ENCODE peak calls at places on chromosomes 12 and 14, in four cellular contexts. G is IMR-90, D is mesendoderm, Z is H9. N is an unnamed sample.

GRCh38 chr12:26281320-26281719 is 85.9 kb downstream of the SSPN start:
- DNase-seq in Z (no peak), G (no peak), D (no peak), N (no peak)

GRCh38 chr12:51721281-51721940 is 127.1 kb downstream of the FIGNL2 start:
- DNase-seq in D (peak; percentile 69), Z (peak; percentile 81), G (peak; percentile 36), N (peak; percentile 87)

GRCh38 chr12:2064078-2064507 is 11.3 kb downstream of the CACNA1C start:
- DNase-seq in Z (no peak), G (peak; percentile 59), D (no peak), N (no peak)

GRCh38 chr12:93245543-93245942 is 132.2 kb upstream of the NUDT4 start:
- DNase-seq in Z (no peak), G (no peak), D (peak; percentile 11), N (no peak)

GRCh38 chr14:104977681-104978647 is at the start of gene AHNAK2:
- DNase-seq in G (peak; percentile 67), D (peak; percentile 87), Z (peak; percentile 92), N (peak; percentile 88)

GRCh38 chr12:123027726-123028445 is 47.4 kb downstream of the ARL6IP4 start:
- DNase-seq in D (no peak), Z (no peak), G (no peak), N (no peak)

GRCh38 chr12:47272412-47273190 is 192.8 kb upstream of the AMIGO2 start:
- DNase-seq in D (no peak), G (no peak), Z (no peak), N (no peak)

GRCh38 chr14:22837750-22838538 is 1.6 kb downstream of the MMP14 start:
- DNase-seq in G (peak; percentile 33), D (peak; percentile 70), Z (no peak), N (peak; percentile 61)

GRCh38 chr12:121085842-121086353 is 46.8 kb upstream of the P2RX7 start:
- DNase-seq in G (no peak), Z (no peak), D (no peak), N (peak; percentile 29)

GRCh38 chr12:76158518-76159321 is 74.2 kb upstream of the NAP1L1 start:
- DNase-seq in Z (peak; percentile 78), D (peak; percentile 83), G (peak; percentile 84), N (peak; percentile 73)

GRCh38 chr12:82873951-82874350 is 187.2 kb downstream of the TMTC2 start:
- DNase-seq in Z (no peak), D (peak; percentile 76), G (no peak), N (no peak)

GRCh38 chr12:75981773-75982564 is 49.6 kb downstream of the PHLDA1 start:
- DNase-seq in G (peak; percentile 75), D (peak; percentile 43), Z (no peak), N (no peak)

GRCh38 chr14:74720526-74720925 is 7.6 kb downstream of the FCF1 start:
- DNase-seq in Z (no peak), G (peak; percentile 90), D (no peak), N (no peak)

GRCh38 chr12:114529956-114530355 is 124.0 kb upstream of the TBX5 start:
- DNase-seq in D (no peak), Z (no peak), G (no peak), N (no peak)

GRCh38 chr14:100106260-100106659 is 41.0 kb downstream of the EVL start:
- DNase-seq in Z (no peak), D (no peak), G (no peak), N (no peak)

GRCh38 chr12:109820921-109821381 is 12.2 kb downstream of the TRPV4 start:
- DNase-seq in Z (no peak), G (no peak), D (no peak), N (no peak)

GRCh38 chr14:68679746-68680467 is 113.0 kb downstream of the ZFP36L1 start:
- DNase-seq in Z (no peak), D (no peak), G (no peak), N (no peak)

GRCh38 chr14:78007160-78007559 is 163.0 kb upstream of the NRXN3 start:
- DNase-seq in Z (no peak), G (no peak), D (no peak), N (no peak)

GRCh38 chr14:51328942-51329350 is 88.9 kb downstream of the TMX1 start:
- DNase-seq in G (peak; percentile 69), D (no peak), Z (no peak), N (no peak)

GRCh38 chr14:71780075-71780474 is 152.2 kb upstream of the RGS6 start:
- DNase-seq in G (no peak), Z (no peak), D (no peak), N (no peak)

DNA sequence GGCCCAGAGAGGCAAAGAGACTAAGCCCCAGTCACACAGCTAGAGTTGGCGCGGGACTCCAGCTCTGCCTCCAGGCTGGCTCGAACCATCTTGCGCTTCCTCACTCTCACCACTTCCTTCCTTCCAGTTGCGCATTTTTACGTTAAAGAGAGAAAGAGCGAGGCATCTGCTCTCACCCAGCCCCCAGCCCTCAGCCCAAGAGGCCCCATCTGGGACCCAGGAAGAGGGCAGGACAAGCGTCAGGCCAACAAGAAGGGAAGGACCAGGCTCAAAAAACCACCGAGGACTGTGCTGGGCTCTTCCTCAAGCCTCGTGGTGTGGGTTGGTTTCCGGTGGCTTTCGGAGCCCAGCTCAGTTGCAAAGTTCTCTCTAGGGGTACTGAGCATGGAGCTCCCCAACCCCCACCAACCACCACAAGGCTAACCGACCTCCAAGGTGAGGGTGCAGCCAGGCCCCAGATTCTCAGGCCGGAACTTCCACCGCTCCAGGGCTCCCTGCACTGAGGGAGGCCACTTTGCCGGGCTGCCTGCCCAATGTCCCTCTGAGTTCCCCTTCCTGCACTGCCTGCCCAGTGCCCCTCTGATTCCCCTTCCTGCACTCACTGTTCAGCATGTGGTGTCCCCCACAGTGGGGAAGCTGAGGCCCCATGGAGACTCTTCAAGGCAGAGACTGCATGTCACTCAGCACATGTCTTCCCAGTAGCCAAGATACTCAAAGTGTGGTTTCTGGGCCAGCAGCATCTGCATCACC is 35.9 kb downstream of the TESC start:
- DNase-seq in Z (peak; percentile 48), G (no peak), D (peak; percentile 5), N (no peak)
- H2BK15ac ChIP-seq in Z (no peak overlapping the region), G (no peak overlapping the region), D (no peak overlapping the region), N (peak overlapping the region; percentile 95)

DNA sequence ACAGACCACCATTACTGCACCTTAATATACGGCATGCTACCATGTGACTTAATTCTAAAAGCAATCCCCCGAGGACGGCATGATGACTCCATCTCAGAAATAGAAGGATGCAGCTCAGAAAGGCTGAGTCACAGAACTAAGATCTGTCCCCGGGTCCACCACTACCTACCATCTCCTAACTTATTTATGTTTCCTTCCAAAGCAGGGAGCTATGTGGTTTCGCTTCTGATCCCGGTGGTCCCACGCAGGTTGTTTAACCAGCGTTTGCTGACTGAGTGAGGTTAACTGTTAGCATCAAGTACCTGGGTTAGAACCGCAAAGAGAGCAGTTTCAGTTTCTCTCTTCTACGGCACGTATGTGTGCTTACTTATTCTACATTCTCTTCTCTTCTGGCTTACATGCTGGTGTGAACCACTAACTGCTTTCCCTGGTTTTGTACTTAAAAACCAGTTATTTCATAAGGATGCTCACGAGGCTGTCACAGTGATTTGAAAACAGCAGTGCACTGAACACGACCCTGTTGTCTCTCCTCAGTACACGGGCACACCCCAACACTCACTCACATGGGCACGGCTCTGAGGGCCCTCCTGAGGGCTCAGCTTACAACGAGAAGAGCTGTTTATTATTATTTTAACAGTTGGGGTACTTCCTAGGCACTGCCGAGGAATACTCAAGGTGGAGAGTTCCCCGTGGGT is 66.7 kb downstream of the CCDC88C start:
- DNase-seq in Z (no peak), D (no peak), G (no peak), N (no peak)
- H3K56ac ChIP-seq in Z (no peak overlapping the region), D (no peak overlapping the region), G (no peak overlapping the region), N (no peak overlapping the region)

DNA sequence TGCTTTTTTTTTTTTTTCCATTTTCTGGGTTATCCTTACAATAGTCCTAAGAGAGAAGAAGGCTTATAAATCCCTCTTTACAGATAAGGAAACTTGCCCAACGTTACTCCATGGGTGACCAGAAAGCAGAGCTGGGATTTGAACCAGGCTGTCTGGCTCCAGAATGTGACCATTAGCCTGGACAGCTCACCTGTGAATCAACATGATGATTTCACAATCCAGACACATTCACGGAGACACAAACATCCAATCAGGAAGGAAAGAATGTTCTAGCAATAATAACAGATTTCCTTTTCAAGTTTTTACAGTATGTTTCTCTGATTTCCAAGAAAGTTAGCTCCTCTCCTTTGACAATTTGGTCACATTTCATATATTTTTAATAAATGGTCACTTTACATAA is 118.3 kb downstream of the GALC start:
- DNase-seq in D (no peak), G (no peak), Z (no peak), N (no peak)
- H2BK15ac ChIP-seq in D (no peak overlapping the region), G (no peak overlapping the region), Z (no peak overlapping the region), N (no peak overlapping the region)

DNA sequence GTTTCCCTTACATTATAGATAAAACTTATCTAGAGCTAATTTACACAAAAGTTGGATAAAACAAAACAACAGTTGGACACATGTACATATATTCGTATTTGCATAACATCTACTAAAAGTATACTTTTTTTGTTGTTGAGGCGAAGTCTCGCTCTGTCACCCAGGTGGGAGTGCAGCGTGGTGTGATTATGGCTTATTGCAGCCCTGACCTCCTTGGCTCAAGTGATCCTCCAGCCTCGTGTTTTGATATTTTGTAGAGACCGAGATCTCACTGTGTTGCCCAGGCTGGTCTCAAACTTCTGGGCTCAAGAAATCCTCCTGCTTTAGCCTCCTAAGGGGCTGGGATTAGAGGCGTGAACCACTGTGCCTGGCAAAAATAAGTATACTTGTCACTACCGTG is 9.4 kb downstream of the SYNE2 start:
- DNase-seq in G (no peak), Z (no peak), D (no peak), N (no peak)
- H3K56ac ChIP-seq in G (no peak overlapping the region), Z (no peak overlapping the region), D (no peak overlapping the region), N (no peak overlapping the region)

N was measured in H1.